ENCODE peak calls at places on chromosome 10, in five cellular contexts. One of them, this sample, is unnamed.

GRCh38 chr10:103114876-103115275 is 78.2 kb downstream of the NT5C2 start:
- DNase-seq in EH: no peak
- DNase-seq in stimulated activated CD4-positive, alpha-beta T cell treated with anti-CD3 and anti-CD28 coated beads, Interleukin-2, amount 100 ng/mL, for 48 hours: no peak
- DNase-seq in COR-L47: no peak
- DNase-seq in activated CD4-positive, alpha-beta T cell treated with anti-CD3 and anti-CD28 coated beads, Interleukin-2, amount 50 U/mL, for 1 hour: no peak
- DNase-seq in this sample: no peak

GRCh38 chr10:113221756-113222168 is 271.7 kb downstream of the TCF7L2 start:
- DNase-seq in activated CD4-positive, alpha-beta T cell treated with anti-CD3 and anti-CD28 coated beads, Interleukin-2, amount 50 U/mL, for 1 hour: no peak
- DNase-seq in COR-L47: peak
- DNase-seq in stimulated activated CD4-positive, alpha-beta T cell treated with anti-CD3 and anti-CD28 coated beads, Interleukin-2, amount 100 ng/mL, for 48 hours: no peak
- DNase-seq in EH: peak
- DNase-seq in this sample: no peak

GRCh38 chr10:126701526-126701925 is 31.0 kb upstream of the C10orf90 start:
- DNase-seq in stimulated activated CD4-positive, alpha-beta T cell treated with anti-CD3 and anti-CD28 coated beads, Interleukin-2, amount 100 ng/mL, for 48 hours: no peak
- DNase-seq in EH: no peak
- DNase-seq in COR-L47: no peak
- DNase-seq in activated CD4-positive, alpha-beta T cell treated with anti-CD3 and anti-CD28 coated beads, Interleukin-2, amount 50 U/mL, for 1 hour: no peak
- DNase-seq in this sample: no peak

GRCh38 chr10:126349096-126349495 is 39.2 kb downstream of the ADAM12 start:
- DNase-seq in activated CD4-positive, alpha-beta T cell treated with anti-CD3 and anti-CD28 coated beads, Interleukin-2, amount 50 U/mL, for 1 hour: no peak
- DNase-seq in COR-L47: no peak
- DNase-seq in stimulated activated CD4-positive, alpha-beta T cell treated with anti-CD3 and anti-CD28 coated beads, Interleukin-2, amount 100 ng/mL, for 48 hours: no peak
- DNase-seq in EH: no peak
- DNase-seq in this sample: no peak

GRCh38 chr10:128178319-128178937 is 52.2 kb upstream of the MKI67 start:
- DNase-seq in COR-L47: no peak
- DNase-seq in stimulated activated CD4-positive, alpha-beta T cell treated with anti-CD3 and anti-CD28 coated beads, Interleukin-2, amount 100 ng/mL, for 48 hours: peak
- DNase-seq in EH: peak
- DNase-seq in activated CD4-positive, alpha-beta T cell treated with anti-CD3 and anti-CD28 coated beads, Interleukin-2, amount 50 U/mL, for 1 hour: peak
- DNase-seq in this sample: peak

GRCh38 chr10:123270221-123270620 is 116.0 kb downstream of the BUB3 start:
- DNase-seq in stimulated activated CD4-positive, alpha-beta T cell treated with anti-CD3 and anti-CD28 coated beads, Interleukin-2, amount 100 ng/mL, for 48 hours: no peak
- DNase-seq in COR-L47: no peak
- DNase-seq in activated CD4-positive, alpha-beta T cell treated with anti-CD3 and anti-CD28 coated beads, Interleukin-2, amount 50 U/mL, for 1 hour: no peak
- DNase-seq in EH: peak
- DNase-seq in this sample: no peak

GRCh38 chr10:77844177-77844576 is 82.4 kb downstream of the DLG5 start:
- DNase-seq in COR-L47: no peak
- DNase-seq in EH: no peak
- DNase-seq in stimulated activated CD4-positive, alpha-beta T cell treated with anti-CD3 and anti-CD28 coated beads, Interleukin-2, amount 100 ng/mL, for 48 hours: no peak
- DNase-seq in activated CD4-positive, alpha-beta T cell treated with anti-CD3 and anti-CD28 coated beads, Interleukin-2, amount 50 U/mL, for 1 hour: no peak
- DNase-seq in this sample: no peak

GRCh38 chr10:103640436-103641181 is 147.1 kb downstream of the NEURL1 start:
- DNase-seq in EH: peak
- DNase-seq in COR-L47: no peak
- DNase-seq in activated CD4-positive, alpha-beta T cell treated with anti-CD3 and anti-CD28 coated beads, Interleukin-2, amount 50 U/mL, for 1 hour: no peak
- DNase-seq in stimulated activated CD4-positive, alpha-beta T cell treated with anti-CD3 and anti-CD28 coated beads, Interleukin-2, amount 100 ng/mL, for 48 hours: no peak
- DNase-seq in this sample: no peak

GRCh38 chr10:51074238-51075028 is at the start of gene PRKG1:
- DNase-seq in stimulated activated CD4-positive, alpha-beta T cell treated with anti-CD3 and anti-CD28 coated beads, Interleukin-2, amount 100 ng/mL, for 48 hours: no peak
- DNase-seq in EH: peak
- DNase-seq in activated CD4-positive, alpha-beta T cell treated with anti-CD3 and anti-CD28 coated beads, Interleukin-2, amount 50 U/mL, for 1 hour: no peak
- DNase-seq in COR-L47: no peak
- DNase-seq in this sample: no peak

GRCh38 chr10:133401981-133402725 is 8.2 kb downstream of the MTG1 start:
- DNase-seq in stimulated activated CD4-positive, alpha-beta T cell treated with anti-CD3 and anti-CD28 coated beads, Interleukin-2, amount 100 ng/mL, for 48 hours: no peak
- DNase-seq in EH: no peak
- DNase-seq in activated CD4-positive, alpha-beta T cell treated with anti-CD3 and anti-CD28 coated beads, Interleukin-2, amount 50 U/mL, for 1 hour: no peak
- DNase-seq in COR-L47: no peak
- DNase-seq in this sample: no peak

GRCh38 chr10:101014230-101014884 is 14.7 kb downstream of the LZTS2 start:
- DNase-seq in COR-L47: peak
- DNase-seq in EH: peak
- DNase-seq in activated CD4-positive, alpha-beta T cell treated with anti-CD3 and anti-CD28 coated beads, Interleukin-2, amount 50 U/mL, for 1 hour: peak
- DNase-seq in stimulated activated CD4-positive, alpha-beta T cell treated with anti-CD3 and anti-CD28 coated beads, Interleukin-2, amount 100 ng/mL, for 48 hours: peak
- DNase-seq in this sample: peak

GRCh38 chr10:119166111-119166500 is 592 bp upstream of the SFXN4 start:
- DNase-seq in EH: no peak
- DNase-seq in activated CD4-positive, alpha-beta T cell treated with anti-CD3 and anti-CD28 coated beads, Interleukin-2, amount 50 U/mL, for 1 hour: no peak
- DNase-seq in COR-L47: no peak
- DNase-seq in stimulated activated CD4-positive, alpha-beta T cell treated with anti-CD3 and anti-CD28 coated beads, Interleukin-2, amount 100 ng/mL, for 48 hours: no peak
- DNase-seq in this sample: no peak

GRCh38 chr10:49090696-49091338 is 24.5 kb downstream of the VSTM4 start:
- DNase-seq in activated CD4-positive, alpha-beta T cell treated with anti-CD3 and anti-CD28 coated beads, Interleukin-2, amount 50 U/mL, for 1 hour: no peak
- DNase-seq in EH: no peak
- DNase-seq in stimulated activated CD4-positive, alpha-beta T cell treated with anti-CD3 and anti-CD28 coated beads, Interleukin-2, amount 100 ng/mL, for 48 hours: no peak
- DNase-seq in COR-L47: no peak
- DNase-seq in this sample: no peak

GRCh38 chr10:3740157-3740871 is 44.7 kb downstream of the KLF6 start:
- DNase-seq in EH: peak
- DNase-seq in COR-L47: no peak
- DNase-seq in activated CD4-positive, alpha-beta T cell treated with anti-CD3 and anti-CD28 coated beads, Interleukin-2, amount 50 U/mL, for 1 hour: no peak
- DNase-seq in stimulated activated CD4-positive, alpha-beta T cell treated with anti-CD3 and anti-CD28 coated beads, Interleukin-2, amount 100 ng/mL, for 48 hours: no peak
- DNase-seq in this sample: peak

GRCh38 chr10:127129104-127129503 is 67.3 kb downstream of the INSYN2A start:
- DNase-seq in stimulated activated CD4-positive, alpha-beta T cell treated with anti-CD3 and anti-CD28 coated beads, Interleukin-2, amount 100 ng/mL, for 48 hours: no peak
- DNase-seq in activated CD4-positive, alpha-beta T cell treated with anti-CD3 and anti-CD28 coated beads, Interleukin-2, amount 50 U/mL, for 1 hour: no peak
- DNase-seq in EH: no peak
- DNase-seq in COR-L47: no peak
- DNase-seq in this sample: no peak

GRCh38 chr10:68435803-68436202 is 28.7 kb upstream of the RUFY2 start:
- DNase-seq in EH: no peak
- DNase-seq in activated CD4-positive, alpha-beta T cell treated with anti-CD3 and anti-CD28 coated beads, Interleukin-2, amount 50 U/mL, for 1 hour: no peak
- DNase-seq in COR-L47: no peak
- DNase-seq in stimulated activated CD4-positive, alpha-beta T cell treated with anti-CD3 and anti-CD28 coated beads, Interleukin-2, amount 100 ng/mL, for 48 hours: no peak
- DNase-seq in this sample: no peak

GRCh38 chr10:57988964-57989363 is 278.7 kb downstream of the IPMK start:
- DNase-seq in activated CD4-positive, alpha-beta T cell treated with anti-CD3 and anti-CD28 coated beads, Interleukin-2, amount 50 U/mL, for 1 hour: no peak
- DNase-seq in EH: no peak
- DNase-seq in stimulated activated CD4-positive, alpha-beta T cell treated with anti-CD3 and anti-CD28 coated beads, Interleukin-2, amount 100 ng/mL, for 48 hours: no peak
- DNase-seq in COR-L47: no peak
- DNase-seq in this sample: no peak

GRCh38 chr10:62907470-62908212 is 91.5 kb upstream of the EGR2 start:
- DNase-seq in activated CD4-positive, alpha-beta T cell treated with anti-CD3 and anti-CD28 coated beads, Interleukin-2, amount 50 U/mL, for 1 hour: no peak
- DNase-seq in stimulated activated CD4-positive, alpha-beta T cell treated with anti-CD3 and anti-CD28 coated beads, Interleukin-2, amount 100 ng/mL, for 48 hours: no peak
- DNase-seq in COR-L47: peak
- DNase-seq in EH: no peak
- DNase-seq in this sample: no peak

GRCh38 chr10:126519188-126519587 is 130.9 kb upstream of the ADAM12 start:
- DNase-seq in COR-L47: no peak
- DNase-seq in stimulated activated CD4-positive, alpha-beta T cell treated with anti-CD3 and anti-CD28 coated beads, Interleukin-2, amount 100 ng/mL, for 48 hours: no peak
- DNase-seq in EH: no peak
- DNase-seq in activated CD4-positive, alpha-beta T cell treated with anti-CD3 and anti-CD28 coated beads, Interleukin-2, amount 50 U/mL, for 1 hour: no peak
- DNase-seq in this sample: no peak

GRCh38 chr10:115082521-115082920 is 10.6 kb upstream of the ATRNL1 start:
- DNase-seq in COR-L47: no peak
- DNase-seq in EH: peak
- DNase-seq in stimulated activated CD4-positive, alpha-beta T cell treated with anti-CD3 and anti-CD28 coated beads, Interleukin-2, amount 100 ng/mL, for 48 hours: no peak
- DNase-seq in activated CD4-positive, alpha-beta T cell treated with anti-CD3 and anti-CD28 coated beads, Interleukin-2, amount 50 U/mL, for 1 hour: no peak
- DNase-seq in this sample: no peak

GRCh38 chr10:112271982-112272381 is 11.2 kb upstream of the TECTB start:
- DNase-seq in activated CD4-positive, alpha-beta T cell treated with anti-CD3 and anti-CD28 coated beads, Interleukin-2, amount 50 U/mL, for 1 hour: no peak
- DNase-seq in EH: peak
- DNase-seq in stimulated activated CD4-positive, alpha-beta T cell treated with anti-CD3 and anti-CD28 coated beads, Interleukin-2, amount 100 ng/mL, for 48 hours: no peak
- DNase-seq in COR-L47: no peak
- DNase-seq in this sample: no peak

GRCh38 chr10:126684171-126684745 is 13.8 kb upstream of the C10orf90 start:
- DNase-seq in stimulated activated CD4-positive, alpha-beta T cell treated with anti-CD3 and anti-CD28 coated beads, Interleukin-2, amount 100 ng/mL, for 48 hours: no peak
- DNase-seq in EH: no peak
- DNase-seq in activated CD4-positive, alpha-beta T cell treated with anti-CD3 and anti-CD28 coated beads, Interleukin-2, amount 50 U/mL, for 1 hour: no peak
- DNase-seq in COR-L47: no peak
- DNase-seq in this sample: no peak

GRCh38 chr10:132545659-132546367 is 8.2 kb downstream of the INPP5A start:
- DNase-seq in EH: no peak
- DNase-seq in activated CD4-positive, alpha-beta T cell treated with anti-CD3 and anti-CD28 coated beads, Interleukin-2, amount 50 U/mL, for 1 hour: no peak
- DNase-seq in stimulated activated CD4-positive, alpha-beta T cell treated with anti-CD3 and anti-CD28 coated beads, Interleukin-2, amount 100 ng/mL, for 48 hours: no peak
- DNase-seq in COR-L47: no peak
- DNase-seq in this sample: no peak

GRCh38 chr10:96641896-96642295 is 55.1 kb upstream of the TM9SF3 start:
- DNase-seq in COR-L47: no peak
- DNase-seq in stimulated activated CD4-positive, alpha-beta T cell treated with anti-CD3 and anti-CD28 coated beads, Interleukin-2, amount 100 ng/mL, for 48 hours: no peak
- DNase-seq in EH: no peak
- DNase-seq in activated CD4-positive, alpha-beta T cell treated with anti-CD3 and anti-CD28 coated beads, Interleukin-2, amount 50 U/mL, for 1 hour: no peak
- DNase-seq in this sample: no peak

GRCh38 chr10:921471-922414 is 9.8 kb downstream of the LARP4B start:
- DNase-seq in stimulated activated CD4-positive, alpha-beta T cell treated with anti-CD3 and anti-CD28 coated beads, Interleukin-2, amount 100 ng/mL, for 48 hours: no peak
- DNase-seq in activated CD4-positive, alpha-beta T cell treated with anti-CD3 and anti-CD28 coated beads, Interleukin-2, amount 50 U/mL, for 1 hour: no peak
- DNase-seq in COR-L47: no peak
- DNase-seq in EH: peak
- DNase-seq in this sample: no peak

GRCh38 chr10:7541137-7542087 is 125.4 kb downstream of the ITIH5 start:
- DNase-seq in COR-L47: no peak
- DNase-seq in stimulated activated CD4-positive, alpha-beta T cell treated with anti-CD3 and anti-CD28 coated beads, Interleukin-2, amount 100 ng/mL, for 48 hours: no peak
- DNase-seq in activated CD4-positive, alpha-beta T cell treated with anti-CD3 and anti-CD28 coated beads, Interleukin-2, amount 50 U/mL, for 1 hour: no peak
- DNase-seq in EH: peak
- DNase-seq in this sample: no peak

GRCh38 chr10:80924063-80924952 is 386.6 kb downstream of the SH2D4B start:
- DNase-seq in activated CD4-positive, alpha-beta T cell treated with anti-CD3 and anti-CD28 coated beads, Interleukin-2, amount 50 U/mL, for 1 hour: peak
- DNase-seq in COR-L47: peak
- DNase-seq in stimulated activated CD4-positive, alpha-beta T cell treated with anti-CD3 and anti-CD28 coated beads, Interleukin-2, amount 100 ng/mL, for 48 hours: peak
- DNase-seq in EH: peak
- DNase-seq in this sample: no peak

GRCh38 chr10:66244953-66245352 is 680.9 kb upstream of the LRRTM3 start:
- DNase-seq in COR-L47: no peak
- DNase-seq in activated CD4-positive, alpha-beta T cell treated with anti-CD3 and anti-CD28 coated beads, Interleukin-2, amount 50 U/mL, for 1 hour: no peak
- DNase-seq in EH: no peak
- DNase-seq in stimulated activated CD4-positive, alpha-beta T cell treated with anti-CD3 and anti-CD28 coated beads, Interleukin-2, amount 100 ng/mL, for 48 hours: no peak
- DNase-seq in this sample: no peak

GRCh38 chr10:131722525-131723264 is 178.1 kb upstream of the PPP2R2D start:
- DNase-seq in stimulated activated CD4-positive, alpha-beta T cell treated with anti-CD3 and anti-CD28 coated beads, Interleukin-2, amount 100 ng/mL, for 48 hours: no peak
- DNase-seq in EH: no peak
- DNase-seq in COR-L47: no peak
- DNase-seq in activated CD4-positive, alpha-beta T cell treated with anti-CD3 and anti-CD28 coated beads, Interleukin-2, amount 50 U/mL, for 1 hour: no peak
- DNase-seq in this sample: no peak

This sample was measured in activated naive CD4-positive, alpha-beta T cell treated with Interleukin-2 at 50 U/mL for 16 hours.